ENCODE peak calls at places on chromosomes 13 and 19, in four cellular contexts. J is K562, G is GM12878, N is HepG2. H is an unnamed sample.

GRCh38 chr13:48110132-48110868 is 15.4 kb upstream of the MED4 start:
- DNase-seq in J (no peak), G (no peak), N (no peak), H (no peak)

GRCh38 chr13:23748591-23748990 is 140.6 kb downstream of the MIPEP start:
- DNase-seq in J (no peak), G (no peak), N (no peak), H (no peak)

GRCh38 chr13:44300895-44301638 is 72.6 kb upstream of the SERP2 start:
- DNase-seq in J (no peak), G (peak), N (no peak), H (no peak)

GRCh38 chr19:36449059-36449670 is 30.7 kb upstream of the ZFP82 start:
- DNase-seq in J (no peak), G (no peak), N (no peak), H (no peak)

GRCh38 chr19:34925278-34925855 is 1.3 kb upstream of the ZNF30 start:
- DNase-seq in J (peak), G (no peak), N (no peak), H (no peak)

GRCh38 chr13:42305503-42305902 is 33.6 kb downstream of the AKAP11 start:
- DNase-seq in J (no peak), G (no peak), N (no peak), H (no peak)

GRCh38 chr19:2249880-2250764 is 999 bp downstream of the AMH start:
- DNase-seq in J (no peak), G (no peak), N (no peak), H (no peak)

GRCh38 chr19:35756373-35757230 is at the start of gene HSPB6:
- DNase-seq in J (no peak), G (no peak), N (no peak), H (no peak)

GRCh38 chr19:4267101-4267900 is 11.8 kb upstream of the SHD start:
- DNase-seq in J (peak), G (no peak), N (peak), H (peak)

GRCh38 chr19:39297931-39298634 is 1.9 kb downstream of the IFNL1 start:
- DNase-seq in J (no peak), G (no peak), N (no peak), H (no peak)

GRCh38 chr19:34248941-34249340 is 5.4 kb upstream of the GARRE1 start:
- DNase-seq in J (no peak), G (no peak), N (no peak), H (no peak)

GRCh38 chr13:76331948-76332712 is 554.1 kb downstream of the KCTD12 start:
- DNase-seq in J (no peak), G (no peak), N (no peak), H (no peak)

GRCh38 chr19:58182577-58182988 is 278 bp upstream of the ZNF274 start:
- DNase-seq in J (no peak), G (no peak), N (no peak), H (peak)

GRCh38 chr19:41307954-41308449 is 2.0 kb upstream of the CCDC97 start:
- DNase-seq in J (no peak), G (no peak), N (no peak), H (no peak)

GRCh38 chr19:2888739-2889224 is 11.9 kb upstream of the ZNF57 start:
- DNase-seq in J (no peak), G (no peak), N (no peak), H (no peak)

GRCh38 chr13:96817336-96817941 is 176.8 kb downstream of the OXGR1 start:
- DNase-seq in J (peak), G (no peak), N (peak), H (peak)

GRCh38 chr19:30305346-30306060 is 66.7 kb upstream of the ZNF536 start:
- DNase-seq in J (no peak), G (no peak), N (no peak), H (no peak)

GRCh38 chr13:93227280-93227905 is 786 bp downstream of the GPC6 start:
- DNase-seq in J (no peak), G (no peak), N (peak), H (peak)

GRCh38 chr13:111258637-111259036 is 61.8 kb upstream of the TEX29 start:
- DNase-seq in J (no peak), G (no peak), N (no peak), H (no peak)

GRCh38 chr13:111255228-111255790 is 65.1 kb upstream of the TEX29 start:
- DNase-seq in J (no peak), G (no peak), N (no peak), H (no peak)

GRCh38 chr13:111259058-111259457 is 61.4 kb upstream of the TEX29 start:
- DNase-seq in J (no peak), G (no peak), N (no peak), H (no peak)

GRCh38 chr13:111256458-111256857 is 64.0 kb upstream of the TEX29 start:
- DNase-seq in J (no peak), G (no peak), N (no peak), H (no peak)

DNA sequence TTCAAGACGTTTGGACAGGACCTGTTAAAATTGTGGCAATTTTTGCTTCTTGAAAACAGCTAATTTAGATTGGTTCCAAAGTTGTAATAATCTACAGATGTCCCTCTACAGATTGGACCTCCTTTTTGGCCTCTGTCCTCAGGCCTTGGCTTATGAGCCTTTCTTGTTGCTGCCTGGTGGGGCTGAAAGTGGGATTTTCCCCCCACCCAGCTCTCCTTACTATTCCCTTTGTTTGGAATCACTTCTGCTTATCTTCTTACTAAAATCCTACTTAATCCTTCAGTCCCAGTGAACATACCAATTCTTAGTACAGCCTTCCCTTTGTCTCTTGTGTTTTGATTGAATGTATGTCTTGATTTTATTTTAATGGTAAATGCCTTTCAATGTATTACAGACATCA is 63.5 kb upstream of the TEX29 start:
- DNase-seq in J (no peak), G (no peak), N (no peak), H (no peak)
- TF ChIP-seq TARDBP in J (no peak), G (no peak), N (no peak), H (no peak)

GRCh38 chr19:48363810-48364563 is at the start of the genes SYNGR4 and TMEM143:
- DNase-seq in J (peak), G (peak), N (peak), H (peak)

GRCh38 chr19:48363500-48363809 is 285 bp downstream of the TMEM143 start:
- DNase-seq in J (no peak), G (no peak), N (no peak), H (no peak)

GRCh38 chr19:48362716-48363499 is 832 bp downstream of the TMEM143 start:
- DNase-seq in J (peak), G (peak), N (peak), H (peak)

GRCh38 chr19:48365602-48366001 is 1.4 kb downstream of the SYNGR4 start:
- DNase-seq in J (no peak), G (no peak), N (no peak), H (no peak)

DNA sequence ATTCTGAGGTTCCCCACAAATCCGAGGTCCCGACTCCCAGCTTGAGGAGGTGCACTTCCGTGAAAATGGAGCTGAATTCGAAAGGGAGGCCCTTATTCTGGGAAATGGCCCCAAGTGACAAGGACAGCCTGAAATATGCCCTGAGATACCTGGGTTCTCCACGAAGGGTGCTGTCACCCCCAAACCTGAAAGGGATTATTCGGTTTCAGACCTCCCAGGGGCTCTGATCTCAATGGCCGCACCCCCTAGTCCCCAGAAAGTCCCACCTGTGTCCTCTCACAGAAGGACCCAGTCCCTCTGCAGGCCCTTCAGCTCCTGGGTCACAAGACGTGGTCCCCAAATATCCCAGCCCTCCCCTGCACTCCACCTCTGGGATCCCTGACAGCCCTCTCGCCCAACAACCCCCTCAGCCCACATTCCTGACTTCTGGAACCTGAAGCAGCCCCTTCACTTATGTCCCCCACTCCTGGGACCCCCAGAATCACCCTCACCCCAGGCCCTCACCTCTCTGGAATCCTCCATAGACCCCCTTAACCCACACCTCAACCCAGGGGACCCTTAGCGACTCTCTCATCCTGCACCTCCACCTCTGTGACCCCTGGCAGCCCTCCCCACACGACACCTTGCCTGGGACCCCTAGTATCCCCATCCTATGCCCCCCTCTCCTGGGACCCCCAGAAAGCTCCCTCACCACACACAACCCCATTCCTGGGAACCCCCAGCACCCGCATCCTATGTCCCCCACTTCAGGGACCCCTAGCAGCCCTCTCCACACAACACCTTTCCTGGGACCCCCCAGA is 597 bp downstream of the SYNGR4 start:
- DNase-seq in J (no peak), G (no peak), N (no peak), H (no peak)
- TF ChIP-seq TARDBP in J (peak), G (no peak), N (peak), H (no peak)

DNA sequence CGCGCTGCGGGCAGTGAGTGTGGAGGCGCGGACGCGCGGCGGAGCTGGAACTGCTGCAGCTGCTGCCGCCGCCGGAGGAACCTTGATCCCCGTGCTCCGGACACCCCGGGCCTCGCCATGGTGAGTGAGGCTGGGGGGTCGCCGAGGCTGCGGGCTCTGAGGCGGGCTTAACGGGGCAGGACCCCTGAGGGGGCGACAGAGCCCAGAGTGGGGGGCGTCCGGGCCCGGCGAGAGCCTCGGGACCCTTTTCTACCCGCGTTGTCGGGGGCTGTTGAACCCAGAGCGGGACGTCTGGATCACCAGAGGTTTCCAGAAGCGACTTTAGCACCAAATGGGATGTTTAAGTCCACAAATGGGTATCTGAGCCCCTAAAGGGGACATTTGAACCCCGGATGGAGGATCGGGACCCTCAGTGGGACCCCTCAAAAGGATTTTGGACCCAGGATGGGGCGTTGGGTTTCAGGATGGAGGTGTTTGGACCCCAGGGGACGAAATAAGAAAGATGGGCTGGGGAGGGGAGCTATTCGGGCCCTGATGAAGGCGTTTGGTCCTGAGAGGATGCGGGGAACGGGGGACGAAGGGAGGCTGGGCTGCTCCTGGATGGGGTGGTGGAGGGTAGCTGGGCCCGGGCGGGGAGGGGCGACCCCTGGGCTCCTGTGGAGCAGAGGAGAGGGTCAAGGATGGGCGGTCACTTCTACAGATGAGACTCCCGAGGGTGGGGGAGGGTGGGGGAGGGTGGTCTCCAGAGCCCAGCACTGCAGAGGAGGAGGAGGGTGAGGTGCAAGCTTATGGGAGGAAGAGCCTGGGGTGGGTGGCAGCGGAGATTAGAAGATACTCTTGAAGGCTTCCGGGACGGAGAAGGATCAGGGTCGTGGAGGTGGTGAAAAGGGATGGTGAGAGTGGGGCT is at the start of gene CALM3:
- DNase-seq in J (peak), G (no peak), N (no peak), H (no peak)
- TF ChIP-seq TARDBP in J (no peak), G (no peak), N (no peak), H (no peak)

GRCh38 chr19:6412111-6412999 is 12.3 kb downstream of the KHSRP start:
- DNase-seq in J (peak), G (no peak), N (peak), H (peak)
- TF ChIP-seq TARDBP in J (no peak), G (no peak), N (no peak), H (no peak)

DNA sequence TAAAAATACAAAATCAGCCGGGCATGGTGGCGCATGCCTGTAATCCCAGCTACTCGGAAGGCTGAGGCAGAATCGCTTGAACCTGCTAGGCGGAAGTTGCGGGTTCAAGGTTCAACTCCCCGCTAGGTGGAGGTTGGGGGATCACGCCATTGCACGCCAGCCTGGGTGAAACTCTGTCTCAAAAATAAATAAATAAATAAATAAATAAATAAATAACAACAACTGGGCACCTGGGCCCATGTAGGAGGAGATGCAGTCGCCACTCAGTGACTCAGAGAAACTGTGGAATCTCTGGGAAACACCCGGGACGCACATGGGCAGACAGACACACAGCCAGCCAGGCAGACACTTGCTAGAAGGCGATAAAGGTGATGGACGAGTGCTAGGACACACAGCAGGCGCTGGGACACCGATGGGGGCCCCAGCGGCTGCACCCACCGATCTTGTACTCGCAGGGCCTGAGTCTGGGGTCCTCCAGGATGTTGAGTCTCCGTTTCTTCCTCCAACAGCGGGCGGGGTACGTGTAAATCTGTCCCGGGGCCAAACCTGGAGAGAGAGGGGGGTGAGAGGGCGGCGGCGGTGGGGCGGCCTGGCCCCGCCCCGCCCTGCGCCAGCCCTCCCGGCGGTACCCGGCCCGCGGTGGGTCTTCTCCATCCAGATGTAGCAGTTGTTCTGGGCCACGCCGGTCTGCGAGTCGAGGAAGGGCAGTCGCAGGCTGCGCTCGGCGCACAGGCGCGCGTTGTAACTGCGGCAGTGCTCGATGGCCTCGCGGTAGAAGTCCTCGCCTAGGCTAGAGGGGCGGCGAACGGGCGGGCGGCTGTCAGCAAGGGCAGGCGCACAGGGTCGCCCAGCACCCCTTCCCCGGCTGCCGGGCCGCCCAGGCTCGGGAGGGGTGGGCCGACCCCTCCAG is 1.8 kb downstream of the DPF1 start:
- DNase-seq in J (no peak), G (no peak), N (no peak), H (no peak)
- TF ChIP-seq TARDBP in J (no peak), G (no peak), N (no peak), H (no peak)

GRCh38 chr13:51033431-51034185 is 77.5 kb downstream of the C13orf42 start:
- DNase-seq in J (no peak), G (no peak), N (no peak), H (no peak)

GRCh38 chr13:51034906-51035305 is 76.2 kb downstream of the C13orf42 start:
- DNase-seq in J (no peak), G (no peak), N (no peak), H (no peak)

GRCh38 chr13:51035469-51035868 is 75.6 kb downstream of the C13orf42 start:
- DNase-seq in J (no peak), G (no peak), N (no peak), H (no peak)

GRCh38 chr13:51027644-51028043 is 83.4 kb downstream of the C13orf42 start:
- DNase-seq in J (no peak), G (no peak), N (no peak), H (no peak)

GRCh38 chr13:51032831-51033230 is 78.2 kb downstream of the C13orf42 start:
- DNase-seq in J (no peak), G (no peak), N (no peak), H (no peak)
- TF ChIP-seq TARDBP in J (no peak), G (no peak), N (no peak), H (no peak)